ENCODE peak calls at places on chromosomes 3 and 15, in six cellular contexts. One of them, this sample, is unnamed.

GRCh38 chr3:156681003-156681402 is 6.6 kb downstream of the TIPARP start:
- DNase-seq in occipital lobe: no peak
- DNase-seq in choroid plexus epithelial cell: peak
- DNase-seq in lower leg skin: no peak
- DNase-seq in H9: peak
- DNase-seq in SK-N-MC: no peak
- DNase-seq in this sample: no peak

GRCh38 chr3:114847564-114847963 is 299.5 kb downstream of the ZBTB20 start:
- DNase-seq in choroid plexus epithelial cell: no peak
- DNase-seq in H9: no peak
- DNase-seq in lower leg skin: no peak
- DNase-seq in occipital lobe: no peak
- DNase-seq in SK-N-MC: no peak
- DNase-seq in this sample: no peak

GRCh38 chr3:41450416-41451231 is 251.3 kb downstream of the CTNNB1 start:
- DNase-seq in choroid plexus epithelial cell: no peak
- DNase-seq in lower leg skin: no peak
- DNase-seq in SK-N-MC: no peak
- DNase-seq in occipital lobe: no peak
- DNase-seq in H9: no peak
- DNase-seq in this sample: peak

GRCh38 chr15:71444866-71445590 is 329.8 kb downstream of the THSD4 start:
- DNase-seq in SK-N-MC: no peak
- DNase-seq in H9: no peak
- DNase-seq in occipital lobe: no peak
- DNase-seq in lower leg skin: no peak
- DNase-seq in choroid plexus epithelial cell: peak
- DNase-seq in this sample: peak

GRCh38 chr15:71713191-71713798 is 97.1 kb upstream of the NR2E3 start:
- DNase-seq in occipital lobe: no peak
- DNase-seq in choroid plexus epithelial cell: no peak
- DNase-seq in H9: no peak
- DNase-seq in lower leg skin: no peak
- DNase-seq in SK-N-MC: no peak
- DNase-seq in this sample: no peak

GRCh38 chr3:85821130-85821756 is 862.5 kb downstream of the CADM2 start:
- DNase-seq in H9: peak
- DNase-seq in SK-N-MC: no peak
- DNase-seq in lower leg skin: no peak
- DNase-seq in occipital lobe: no peak
- DNase-seq in choroid plexus epithelial cell: peak
- DNase-seq in this sample: peak

GRCh38 chr3:180804871-180805430 is 107.5 kb upstream of the FXR1 start:
- DNase-seq in SK-N-MC: no peak
- DNase-seq in lower leg skin: no peak
- DNase-seq in choroid plexus epithelial cell: peak
- DNase-seq in occipital lobe: peak
- DNase-seq in H9: peak
- DNase-seq in this sample: peak

GRCh38 chr3:37997321-37997720 is 6.7 kb downstream of the VILL start:
- DNase-seq in lower leg skin: no peak
- DNase-seq in H9: no peak
- DNase-seq in choroid plexus epithelial cell: no peak
- DNase-seq in SK-N-MC: no peak
- DNase-seq in occipital lobe: no peak
- DNase-seq in this sample: no peak

GRCh38 chr3:14473411-14473891 is 66.7 kb downstream of the GRIP2 start:
- DNase-seq in H9: no peak
- DNase-seq in occipital lobe: no peak
- DNase-seq in SK-N-MC: no peak
- DNase-seq in choroid plexus epithelial cell: no peak
- DNase-seq in lower leg skin: no peak
- DNase-seq in this sample: no peak

GRCh38 chr3:143182861-143183667 is 63.5 kb downstream of the CHST2 start:
- DNase-seq in SK-N-MC: no peak
- DNase-seq in choroid plexus epithelial cell: no peak
- DNase-seq in occipital lobe: no peak
- DNase-seq in H9: no peak
- DNase-seq in lower leg skin: no peak
- DNase-seq in this sample: no peak

GRCh38 chr3:44070841-44071240 is 170.8 kb upstream of the TOPAZ1 start:
- DNase-seq in SK-N-MC: no peak
- DNase-seq in choroid plexus epithelial cell: no peak
- DNase-seq in lower leg skin: peak
- DNase-seq in occipital lobe: no peak
- DNase-seq in H9: no peak
- DNase-seq in this sample: no peak

GRCh38 chr3:126343675-126344074 is 13.5 kb downstream of the KLF15 start:
- DNase-seq in occipital lobe: no peak
- DNase-seq in SK-N-MC: no peak
- DNase-seq in lower leg skin: peak
- DNase-seq in choroid plexus epithelial cell: no peak
- DNase-seq in H9: no peak
- DNase-seq in this sample: no peak

GRCh38 chr3:184337315-184337714 is at the start of gene FAM131A:
- DNase-seq in H9: no peak
- DNase-seq in SK-N-MC: no peak
- DNase-seq in choroid plexus epithelial cell: no peak
- DNase-seq in lower leg skin: no peak
- DNase-seq in occipital lobe: peak
- DNase-seq in this sample: no peak

GRCh38 chr3:118080886-118081285 is 953.8 kb downstream of the IGSF11 start:
- DNase-seq in H9: no peak
- DNase-seq in SK-N-MC: no peak
- DNase-seq in lower leg skin: no peak
- DNase-seq in occipital lobe: peak
- DNase-seq in choroid plexus epithelial cell: no peak
- DNase-seq in this sample: no peak

GRCh38 chr3:41893977-41894376 is 67.9 kb downstream of the ULK4 start:
- DNase-seq in occipital lobe: no peak
- DNase-seq in choroid plexus epithelial cell: peak
- DNase-seq in H9: no peak
- DNase-seq in lower leg skin: no peak
- DNase-seq in SK-N-MC: no peak
- DNase-seq in this sample: no peak

GRCh38 chr15:88624971-88625290 is 3.8 kb downstream of the AEN start:
- DNase-seq in lower leg skin: peak
- DNase-seq in SK-N-MC: no peak
- DNase-seq in choroid plexus epithelial cell: no peak
- DNase-seq in H9: no peak
- DNase-seq in occipital lobe: no peak
- DNase-seq in this sample: no peak

GRCh38 chr3:156209631-156210336 is 89.4 kb downstream of the KCNAB1 start:
- DNase-seq in lower leg skin: no peak
- DNase-seq in choroid plexus epithelial cell: no peak
- DNase-seq in SK-N-MC: no peak
- DNase-seq in occipital lobe: no peak
- DNase-seq in H9: no peak
- DNase-seq in this sample: no peak

GRCh38 chr3:88101142-88101541 is 42.1 kb downstream of the ZNF654 start:
- DNase-seq in H9: no peak
- DNase-seq in choroid plexus epithelial cell: peak
- DNase-seq in lower leg skin: no peak
- DNase-seq in SK-N-MC: no peak
- DNase-seq in occipital lobe: no peak
- DNase-seq in this sample: no peak

GRCh38 chr3:124774305-124774673 is 44.0 kb downstream of the UMPS start:
- DNase-seq in choroid plexus epithelial cell: peak
- DNase-seq in SK-N-MC: no peak
- DNase-seq in lower leg skin: no peak
- DNase-seq in H9: peak
- DNase-seq in occipital lobe: no peak
- DNase-seq in this sample: no peak

GRCh38 chr3:36991147-36991546 is 1.8 kb downstream of the EPM2AIP1 start:
- DNase-seq in SK-N-MC: no peak
- DNase-seq in choroid plexus epithelial cell: no peak
- DNase-seq in H9: no peak
- DNase-seq in occipital lobe: no peak
- DNase-seq in lower leg skin: no peak
- DNase-seq in this sample: no peak

GRCh38 chr3:127889976-127890650 is 24.9 kb upstream of the KBTBD12 start:
- DNase-seq in SK-N-MC: no peak
- DNase-seq in choroid plexus epithelial cell: peak
- DNase-seq in H9: no peak
- DNase-seq in occipital lobe: no peak
- DNase-seq in lower leg skin: no peak
- DNase-seq in this sample: no peak

GRCh38 chr15:84595660-84596059 is 5.1 kb upstream of the ZSCAN2 start:
- DNase-seq in SK-N-MC: no peak
- DNase-seq in lower leg skin: peak
- DNase-seq in H9: no peak
- DNase-seq in occipital lobe: no peak
- DNase-seq in choroid plexus epithelial cell: no peak
- DNase-seq in this sample: no peak

GRCh38 chr3:52313774-52314188 is 2.3 kb upstream of the DNAH1 start:
- DNase-seq in choroid plexus epithelial cell: peak
- DNase-seq in H9: no peak
- DNase-seq in occipital lobe: no peak
- DNase-seq in lower leg skin: no peak
- DNase-seq in SK-N-MC: no peak
- DNase-seq in this sample: no peak

GRCh38 chr3:126956361-126956760 is 26.6 kb upstream of the PLXNA1 start:
- DNase-seq in SK-N-MC: no peak
- DNase-seq in choroid plexus epithelial cell: no peak
- DNase-seq in lower leg skin: peak
- DNase-seq in H9: no peak
- DNase-seq in occipital lobe: no peak
- DNase-seq in this sample: no peak

GRCh38 chr3:132003685-132004084 is 31.1 kb downstream of the CPNE4 start:
- DNase-seq in H9: no peak
- DNase-seq in choroid plexus epithelial cell: no peak
- DNase-seq in lower leg skin: no peak
- DNase-seq in occipital lobe: no peak
- DNase-seq in SK-N-MC: no peak
- DNase-seq in this sample: no peak

This sample was measured in ecto neural progenitor cell.